ENCODE peak calls at places on chromosome 22, in four cellular contexts. M, P, A and X are unnamed samples.

GRCh38 chr22:50206599-50206998 is 5.8 kb downstream of the SELENOO start:
- DNase-seq in M (no peak), P (no peak), A (no peak), X (no peak)

GRCh38 chr22:21937041-21937820 is 15.4 kb downstream of the PPM1F start:
- DNase-seq in M (no peak), P (no peak), A (no peak), X (no peak)

GRCh38 chr22:47043835-47044721 is 281.6 kb downstream of the TBC1D22A start:
- DNase-seq in M (no peak), P (peak; percentile 9), A (no peak), X (no peak)

GRCh38 chr22:47626428-47627390 is 864.3 kb downstream of the TBC1D22A start:
- DNase-seq in M (no peak), P (no peak), A (peak; percentile 56), X (peak; percentile 70)

GRCh38 chr22:17664414-17665045 is 26.0 kb downstream of the BCL2L13 start:
- DNase-seq in M (no peak), P (no peak), A (no peak), X (no peak)

GRCh38 chr22:26589845-26590524 is at the start of gene TPST2:
- DNase-seq in M (peak; percentile 63), P (peak; percentile 53), A (peak; percentile 88), X (no peak)

GRCh38 chr22:37546436-37547248 is 13.6 kb upstream of the CDC42EP1 start:
- DNase-seq in M (no peak), P (no peak), A (peak; percentile 87), X (no peak)

GRCh38 chr22:31504282-31504681 is 7.9 kb downstream of the SFI1 start:
- DNase-seq in M (no peak), P (no peak), A (no peak), X (no peak)

GRCh38 chr22:46577361-46578249 is 40.2 kb upstream of the CELSR1 start:
- DNase-seq in M (no peak), P (no peak), A (no peak), X (no peak)

GRCh38 chr22:24325105-24325757 is 54.6 kb downstream of the SPECC1L start:
- DNase-seq in M (peak; percentile 64), P (peak; percentile 63), A (no peak), X (no peak)

GRCh38 chr22:32996702-32997101 is 61.5 kb downstream of the SYN3 start:
- DNase-seq in M (no peak), P (no peak), A (no peak), X (no peak)

GRCh38 chr22:42177891-42178336 is 47.3 kb upstream of the CYP2D6 start:
- DNase-seq in M (no peak), P (peak; percentile 8), A (no peak), X (no peak)

GRCh38 chr22:41907436-41908401 is 7.2 kb downstream of the SHISA8 start:
- DNase-seq in M (no peak), P (no peak), A (no peak), X (no peak)

GRCh38 chr22:26822300-26822699 is 164.9 kb downstream of the MIAT start:
- DNase-seq in M (no peak), P (no peak), A (no peak), X (no peak)

GRCh38 chr22:42314709-42315391 is 44.4 kb upstream of the TCF20 start:
- DNase-seq in M (no peak), P (no peak), A (no peak), X (no peak)

GRCh38 chr22:40187389-40187788 is 9.7 kb downstream of the TNRC6B start:
- DNase-seq in M (no peak), P (no peak), A (no peak), X (no peak)

GRCh38 chr22:24133187-24133965 is 47.9 kb upstream of the SUSD2 start:
- DNase-seq in M (no peak), P (no peak), A (no peak), X (no peak)

GRCh38 chr22:36641902-36642640 is 61.5 kb downstream of the CACNG2 start:
- DNase-seq in M (no peak), P (no peak), A (peak; percentile 24), X (no peak)

GRCh38 chr22:32754413-32755041 is 47.0 kb upstream of the TIMP3 start:
- DNase-seq in M (no peak), P (no peak), A (no peak), X (no peak)

GRCh38 chr22:42925598-42925997 is 68.5 kb upstream of the ARFGAP3 start:
- DNase-seq in M (no peak), P (no peak), A (no peak), X (no peak)

GRCh38 chr22:39290248-39290720 is 29.1 kb downstream of the RPL3 start:
- DNase-seq in M (no peak), P (no peak), A (no peak), X (no peak)

GRCh38 chr22:28299760-28300159 is 379.9 kb downstream of the TTC28 start:
- DNase-seq in M (no peak), P (no peak), A (no peak), X (no peak)